ENCODE peak calls at places on chromosomes 6 and 20, in seven cellular contexts. I is psoas muscle; X is left ventricle myocardium inferior; K is thyroid gland; Y is ovary; N is CD8-positive, alpha-beta T cell; R is adrenal gland. G is an unnamed sample.
A peak's percentile ranks its signal among the peaks of the same experiment; 100 is the strongest.

GRCh38 chr6:71346034-71346680 is 57.5 kb downstream of the OGFRL1 start:
- DNase-seq in I (no peak), X (no peak), K (no peak), Y (no peak), N (no peak), R (no peak), G (no peak)

GRCh38 chr6:74939309-74939708 is 266.5 kb downstream of the COL12A1 start:
- DNase-seq in I (no peak), X (no peak), K (no peak), Y (no peak), N (no peak), R (no peak), G (no peak)

GRCh38 chr6:834190-834589 is 141.3 kb upstream of the EXOC2 start:
- DNase-seq in I (no peak), X (no peak), K (no peak), Y (no peak), N (no peak), R (no peak), G (no peak)

GRCh38 chr6:166258854-166259276 is 49.3 kb downstream of the PRR18 start:
- DNase-seq in I (peak; percentile 65), X (no peak), K (no peak), Y (no peak), N (peak; percentile 72), R (peak; percentile 52), G (no peak)

GRCh38 chr20:35253010-35253409 is 24.9 kb downstream of the MMP24OS start:
- DNase-seq in I (no peak), X (no peak), K (no peak), Y (no peak), N (no peak), R (no peak), G (no peak)

GRCh38 chr6:52317841-52318581 is 33.5 kb upstream of the MCM3 start:
- DNase-seq in I (no peak), X (no peak), K (no peak), Y (no peak), N (no peak), R (no peak), G (no peak)

GRCh38 chr6:130075879-130076278 is 57.5 kb downstream of the L3MBTL3 start:
- DNase-seq in I (no peak), X (no peak), K (no peak), Y (no peak), N (no peak), R (no peak), G (no peak)

GRCh38 chr6:147207351-147207750 is 3.1 kb downstream of the STXBP5 start:
- DNase-seq in I (no peak), X (no peak), K (no peak), Y (no peak), N (no peak), R (no peak), G (no peak)

GRCh38 chr6:15763827-15764226 is 101.0 kb upstream of the DTNBP1 start:
- DNase-seq in I (peak; percentile 52), X (no peak), K (peak; percentile 44), Y (peak; percentile 35), N (no peak), R (peak; percentile 92), G (no peak)

GRCh38 chr20:45173531-45173930 is 1.2 kb upstream of the PI3 start:
- DNase-seq in I (no peak), X (no peak), K (no peak), Y (no peak), N (no peak), R (no peak), G (no peak)

GRCh38 chr6:41488392-41489129 is 57.6 kb upstream of the FOXP4 start:
- DNase-seq in I (peak; percentile 56), X (no peak), K (peak; percentile 10), Y (peak; percentile 63), N (no peak), R (no peak), G (no peak)

GRCh38 chr6:35590622-35591066 is 77.9 kb upstream of the TULP1 start:
- DNase-seq in I (peak; percentile 87), X (peak; percentile 77), K (peak; percentile 96), Y (peak; percentile 82), N (no peak), R (peak; percentile 43), G (peak; percentile 80)

GRCh38 chr6:128347123-128347522 is 173.3 kb downstream of the PTPRK start:
- DNase-seq in I (no peak), X (no peak), K (no peak), Y (no peak), N (no peak), R (peak; percentile 18), G (no peak)

GRCh38 chr6:43735642-43736199 is 34.3 kb upstream of the VEGFA start:
- DNase-seq in I (no peak), X (no peak), K (no peak), Y (no peak), N (no peak), R (peak; percentile 6), G (no peak)

GRCh38 chr20:44053046-44053445 is 133.9 kb downstream of the JPH2 start:
- DNase-seq in I (peak; percentile 18), X (no peak), K (no peak), Y (no peak), N (no peak), R (no peak), G (no peak)

GRCh38 chr20:59735917-59736316 is 131.6 kb downstream of the PHACTR3 start:
- DNase-seq in I (no peak), X (no peak), K (no peak), Y (no peak), N (no peak), R (no peak), G (no peak)

GRCh38 chr6:72849346-72849745 is 227.5 kb downstream of the KCNQ5 start:
- DNase-seq in I (no peak), X (no peak), K (no peak), Y (no peak), N (no peak), R (no peak), G (no peak)

GRCh38 chr20:47717421-47717820 is 67.9 kb downstream of the SULF2 start:
- DNase-seq in I (peak; percentile 13), X (no peak), K (no peak), Y (no peak), N (no peak), R (no peak), G (no peak)

GRCh38 chr6:109060585-109060984 is 34.1 kb downstream of the SESN1 start:
- DNase-seq in I (no peak), X (no peak), K (no peak), Y (no peak), N (no peak), R (no peak), G (no peak)

GRCh38 chr20:46160661-46161060 is 42.5 kb downstream of the CD40 start:
- DNase-seq in I (no peak), X (no peak), K (no peak), Y (no peak), N (no peak), R (no peak), G (no peak)

GRCh38 chr6:41505084-41506049 is 40.8 kb upstream of the FOXP4 start:
- DNase-seq in I (peak; percentile 86), X (peak; percentile 83), K (peak; percentile 74), Y (peak; percentile 94), N (no peak), R (peak; percentile 53), G (peak; percentile 51)

GRCh38 chr6:129440691-129441090 is 269.3 kb downstream of the ARHGAP18 start:
- DNase-seq in I (no peak), X (no peak), K (no peak), Y (no peak), N (no peak), R (no peak), G (no peak)

GRCh38 chr20:42981258-42981657 is 208.4 kb downstream of the PTPRT start:
- DNase-seq in I (no peak), X (no peak), K (no peak), Y (no peak), N (no peak), R (no peak), G (no peak)

GRCh38 chr6:19472168-19472567 is 365.0 kb upstream of the ID4 start:
- DNase-seq in I (no peak), X (no peak), K (no peak), Y (no peak), N (no peak), R (no peak), G (no peak)

GRCh38 chr6:19470333-19470732 is 366.8 kb upstream of the ID4 start:
- DNase-seq in I (no peak), X (no peak), K (no peak), Y (no peak), N (no peak), R (no peak), G (no peak)

GRCh38 chr6:19477563-19477962 is 359.6 kb upstream of the ID4 start:
- DNase-seq in I (no peak), X (no peak), K (no peak), Y (no peak), N (no peak), R (no peak), G (no peak)

GRCh38 chr6:19478273-19478672 is 358.9 kb upstream of the ID4 start:
- DNase-seq in I (peak; percentile 64), X (no peak), K (no peak), Y (no peak), N (no peak), R (no peak), G (peak; percentile 37)

DNA sequence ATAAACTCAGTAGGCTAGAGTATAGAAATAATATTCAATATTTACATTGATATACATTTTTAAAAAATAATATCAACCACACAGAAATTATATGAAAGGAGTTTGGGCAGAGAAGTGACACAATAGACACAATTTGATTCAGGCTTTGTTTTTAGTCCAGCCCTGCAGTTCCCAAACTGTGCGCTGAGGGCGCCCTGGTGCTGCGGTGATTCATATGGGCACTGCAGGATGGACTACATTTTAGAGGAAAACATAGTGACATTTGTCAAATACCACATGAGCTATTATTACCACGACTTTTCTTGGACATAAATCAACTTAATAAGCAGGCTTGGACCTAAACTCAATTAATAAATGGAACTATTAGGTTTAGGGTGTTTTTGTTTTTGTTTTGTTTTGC is 364.3 kb upstream of the ID4 start:
- DNase-seq in I (no peak), X (no peak), K (peak; percentile 11), Y (no peak), N (no peak), R (no peak), G (no peak)
- TF ChIP-seq CTCF in I (peak; percentile 11), X (no peak), K (no peak), Y (no peak), N (no peak), R (no peak), G (no peak)

GRCh38 chr6:53986721-53987526 is 124.3 kb upstream of the MLIP start:
- DNase-seq in I (no peak), X (no peak), K (no peak), Y (no peak), N (no peak), R (no peak), G (no peak)
- H3K27ac ChIP-seq in I (peak overlapping the region; percentile 61), X (peak overlapping the region; percentile 71), K (no peak overlapping the region), Y (no peak overlapping the region), N (no peak overlapping the region), R (no peak overlapping the region), G (peak overlapping the region; percentile 44)

DNA sequence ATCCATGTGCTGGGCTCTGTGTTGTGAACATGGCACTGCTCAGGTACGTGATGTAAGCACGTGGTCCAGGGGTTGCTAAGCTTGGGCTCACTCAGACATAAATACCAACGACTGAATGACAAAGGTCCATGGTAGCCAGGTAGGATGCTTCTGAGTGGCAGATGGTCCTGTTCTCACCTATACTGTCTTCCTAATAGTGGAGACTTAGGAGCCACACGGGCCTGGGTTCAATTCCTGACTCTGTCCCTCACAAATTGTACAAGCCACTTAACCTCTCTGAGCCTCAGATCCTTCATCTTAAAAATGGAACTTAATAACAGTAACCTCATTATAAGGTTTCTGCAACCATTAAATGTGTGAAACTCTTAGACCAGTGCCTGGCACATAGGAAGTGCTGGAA is 6.8 kb downstream of the GCM2 start:
- DNase-seq in I (no peak), X (no peak), K (no peak), Y (no peak), N (no peak), R (no peak), G (no peak)
- H3K27me3 ChIP-seq in I (no peaks in the 10 kb centered on the region), X (peaks cover 44% of the 10 kb centered on the region), K (no peaks in the 10 kb centered on the region), Y (no peaks in the 10 kb centered on the region), N (no peaks in the 10 kb centered on the region), R (peaks cover 4% of the 10 kb centered on the region), G (peaks cover 7% of the 10 kb centered on the region)

GRCh38 chr6:125753937-125754259 is 4.5 kb downstream of the HEY2 start:
- DNase-seq in I (no peak), X (no peak), K (no peak), Y (no peak), N (no peak), R (no peak), G (no peak)
- TF ChIP-seq CTCF in I (no peak), X (no peak), K (no peak), Y (no peak), N (peak; percentile 41), R (no peak), G (no peak)